ENCODE peak calls at places on chromosomes 1 and 21, in ten cellular contexts. A is choroid plexus epithelial cell; D is GM12865; X is endodermal cell; W is cardiac muscle cell; K is neural progenitor cell; F is CD8-positive, alpha-beta memory T cell; Y is MM.1S; G is heart left ventricle; B is right lobe of liver. I is an unnamed sample.

GRCh38 chr21:40269239-40269638 is 402.0 kb downstream of the PCP4 start:
- DNase-seq in A (no peak), D (no peak), X (no peak), W (no peak), K (no peak), F (no peak), Y (no peak), G (no peak), B (no peak), I (no peak)

GRCh38 chr1:241586905-241587532 is 53.1 kb downstream of the CHML start:
- DNase-seq in A (no peak), D (no peak), X (no peak), W (no peak), K (no peak), F (no peak), Y (no peak), G (no peak), B (no peak), I (no peak)

GRCh38 chr1:197869502-197869890 is 32.9 kb upstream of the C1orf53 start:
- DNase-seq in A (no peak), D (no peak), X (no peak), W (no peak), K (no peak), F (no peak), Y (no peak), G (no peak), B (no peak), I (no peak)

GRCh38 chr1:171219751-171220385 is 28.4 kb upstream of the FMO1 start:
- DNase-seq in A (peak), D (no peak), X (peak), W (peak), K (peak), F (no peak), Y (no peak), G (no peak), B (no peak), I (no peak)

GRCh38 chr1:105483436-105483835 is 1573.0 kb upstream of the PRMT6 start:
- DNase-seq in A (no peak), D (no peak), X (no peak), W (no peak), K (no peak), F (no peak), Y (no peak), G (no peak), B (no peak), I (no peak)

GRCh38 chr1:205435904-205436573 is 14.2 kb upstream of the LEMD1 start:
- DNase-seq in A (no peak), D (no peak), X (peak), W (no peak), K (peak), F (no peak), Y (no peak), G (no peak), B (no peak), I (no peak)

GRCh38 chr1:31572323-31573104 is 3.8 kb upstream of the TINAGL1 start:
- DNase-seq in A (peak), D (no peak), X (no peak), W (peak), K (no peak), F (no peak), Y (no peak), G (no peak), B (no peak), I (no peak)

GRCh38 chr1:28983509-28984310 is 69.3 kb downstream of the EPB41 start:
- DNase-seq in A (no peak), D (peak), X (peak), W (no peak), K (peak), F (no peak), Y (no peak), G (peak), B (peak), I (peak)

GRCh38 chr1:18077657-18078215 is 29.9 kb upstream of the IGSF21 start:
- DNase-seq in A (no peak), D (no peak), X (no peak), W (no peak), K (no peak), F (no peak), Y (no peak), G (no peak), B (no peak), I (no peak)

GRCh38 chr21:44890338-44890931 is 16.9 kb upstream of the PTTG1IP start:
- DNase-seq in A (no peak), D (no peak), X (no peak), W (no peak), K (no peak), F (no peak), Y (no peak), G (peak), B (no peak), I (peak)

GRCh38 chr1:7046314-7046713 is 261.1 kb downstream of the CAMTA1 start:
- DNase-seq in A (peak), D (no peak), X (peak), W (peak), K (peak), F (no peak), Y (no peak), G (peak), B (no peak), I (no peak)

GRCh38 chr1:77557053-77557452 is 125.4 kb downstream of the ZZZ3 start:
- DNase-seq in A (no peak), D (no peak), X (no peak), W (no peak), K (no peak), F (no peak), Y (no peak), G (no peak), B (no peak), I (no peak)

GRCh38 chr1:94951056-94951455 is 24.1 kb upstream of the CNN3 start:
- DNase-seq in A (no peak), D (no peak), X (no peak), W (no peak), K (no peak), F (no peak), Y (no peak), G (no peak), B (no peak), I (no peak)

GRCh38 chr1:47024138-47024856 is 828 bp downstream of the CYP4X1 start:
- DNase-seq in A (peak), D (no peak), X (no peak), W (peak), K (peak), F (no peak), Y (no peak), G (no peak), B (no peak), I (no peak)
- H3K4me3 ChIP-seq in A (peak), D (no peak), X (peak), W (peak), K (peak), F (no peak), Y (no peak), G (peak), B (no peak), I (peak)

GRCh38 chr1:210915890-210916507 is 217.9 kb downstream of the KCNH1 start:
- DNase-seq in A (no peak), D (no peak), X (no peak), W (no peak), K (no peak), F (no peak), Y (no peak), G (no peak), B (no peak), I (no peak)
- H3K4me3 ChIP-seq in A (no peak), D (no peak), X (no peak), W (no peak), K (no peak), F (no peak), Y (no peak), G (no peak), B (no peak), I (no peak)

GRCh38 chr21:28745131-28746055 is 247.3 kb downstream of the LTN1 start:
- DNase-seq in A (peak), D (peak), X (peak), W (peak), K (peak), F (peak), Y (peak), G (peak), B (peak), I (peak)
- H3K4me3 ChIP-seq in A (peak), D (peak), X (no peak), W (no peak), K (peak), F (peak), Y (peak), G (peak), B (peak), I (peak)

GRCh38 chr1:193123751-193124150 is 1.9 kb downstream of the CDC73 start:
- DNase-seq in A (no peak), D (no peak), X (no peak), W (no peak), K (no peak), F (no peak), Y (no peak), G (no peak), B (no peak), I (no peak)
- H3K4me3 ChIP-seq in A (peak), D (peak), X (peak), W (peak), K (peak), F (peak), Y (peak), G (peak), B (no peak), I (no peak)

GRCh38 chr1:246695666-246696065 is 28.5 kb upstream of the SCCPDH start:
- DNase-seq in A (no peak), D (no peak), X (no peak), W (no peak), K (no peak), F (no peak), Y (no peak), G (no peak), B (no peak), I (no peak)

GRCh38 chr1:246695136-246695535 is 29.1 kb upstream of the SCCPDH start:
- DNase-seq in A (no peak), D (no peak), X (no peak), W (no peak), K (no peak), F (no peak), Y (no peak), G (no peak), B (no peak), I (no peak)

GRCh38 chr1:246703581-246703980 is 20.6 kb upstream of the SCCPDH start:
- DNase-seq in A (peak), D (no peak), X (no peak), W (no peak), K (no peak), F (no peak), Y (no peak), G (no peak), B (no peak), I (no peak)

GRCh38 chr1:246698466-246699094 is 25.6 kb upstream of the SCCPDH start:
- DNase-seq in A (no peak), D (no peak), X (no peak), W (no peak), K (no peak), F (no peak), Y (no peak), G (no peak), B (no peak), I (no peak)

DNA sequence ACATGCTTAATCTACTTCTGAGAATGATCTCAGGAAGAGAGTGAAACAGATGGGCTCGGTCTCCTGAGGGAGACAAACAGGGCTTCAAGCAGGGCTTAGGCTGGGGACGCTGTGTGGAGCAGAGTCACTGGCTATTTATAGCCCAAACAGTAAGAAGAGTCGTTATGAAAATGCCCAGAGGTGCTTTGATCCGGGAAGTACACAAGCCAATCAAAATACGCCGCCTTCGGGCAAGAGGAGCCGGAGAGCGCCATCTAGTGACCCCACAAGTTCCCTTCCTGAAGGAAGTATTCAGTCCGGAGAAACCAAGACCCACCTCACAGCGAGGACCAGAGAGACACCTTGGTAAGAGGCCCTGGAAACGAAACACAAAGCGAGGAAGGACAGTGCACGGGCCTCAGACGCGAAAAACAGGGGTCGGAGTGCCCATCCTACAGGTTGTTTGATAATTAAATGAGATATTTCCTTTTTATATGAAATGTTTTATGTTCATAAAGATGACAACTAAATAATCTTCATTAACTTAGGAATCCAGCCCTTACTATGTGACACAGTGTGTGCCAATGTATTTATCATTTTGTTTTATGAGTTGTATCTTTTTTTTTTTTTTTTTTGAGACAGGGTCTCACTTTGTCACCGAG is 25.0 kb upstream of the SCCPDH start:
- DNase-seq in A (peak), D (peak), X (peak), W (peak), K (peak), F (peak), Y (peak), G (peak), B (peak), I (peak)
- H3K4me3 ChIP-seq in A (peak), D (peak), X (no peak), W (no peak), K (peak), F (peak), Y (peak), G (peak), B (no peak), I (peak)

GRCh38 chr1:54764132-54764921 is at the start of gene PARS2:
- DNase-seq in A (peak), D (peak), X (peak), W (peak), K (peak), F (peak), Y (peak), G (peak), B (peak), I (peak)

GRCh38 chr1:54767526-54767925 is 3.2 kb upstream of the PARS2 start:
- DNase-seq in A (no peak), D (no peak), X (no peak), W (no peak), K (no peak), F (no peak), Y (no peak), G (no peak), B (no peak), I (no peak)

GRCh38 chr1:54766726-54767125 is 2.4 kb upstream of the PARS2 start:
- DNase-seq in A (no peak), D (no peak), X (no peak), W (no peak), K (no peak), F (no peak), Y (no peak), G (no peak), B (no peak), I (no peak)

GRCh38 chr1:54764922-54765561 is 719 bp upstream of the PARS2 start:
- DNase-seq in A (no peak), D (no peak), X (no peak), W (no peak), K (no peak), F (no peak), Y (no peak), G (no peak), B (no peak), I (no peak)

DNA sequence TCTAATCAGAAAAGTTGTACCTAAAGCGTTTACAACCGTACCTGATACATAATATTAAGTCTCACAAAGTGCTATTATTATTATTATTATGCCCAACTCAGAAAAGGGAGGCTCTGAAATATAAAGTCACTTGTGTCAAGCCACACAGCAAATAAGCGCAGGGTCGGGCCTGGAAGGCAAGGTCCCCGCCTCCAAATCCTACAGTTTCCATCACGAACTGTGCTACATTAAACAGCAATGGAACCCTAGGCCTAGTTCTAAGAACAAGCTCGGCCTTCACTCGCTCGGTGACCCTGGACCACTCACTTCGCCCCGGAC is 550 bp downstream of the PARS2 start:
- DNase-seq in A (peak), D (no peak), X (no peak), W (no peak), K (no peak), F (no peak), Y (peak), G (no peak), B (no peak), I (no peak)
- H3K4me3 ChIP-seq in A (peak), D (peak), X (peak), W (peak), K (peak), F (peak), Y (peak), G (peak), B (peak), I (peak)

GRCh38 chr1:167499106-167499505 is 19.2 kb downstream of the CD247 start:
- DNase-seq in A (no peak), D (no peak), X (no peak), W (no peak), K (no peak), F (no peak), Y (peak), G (no peak), B (no peak), I (no peak)
- H3K4me3 ChIP-seq in A (no peak), D (no peak), X (no peak), W (no peak), K (no peak), F (no peak), Y (no peak), G (no peak), B (no peak), I (no peak)

GRCh38 chr1:33428661-33429060 is 2.2 kb downstream of the PHC2 start:
- DNase-seq in A (no peak), D (no peak), X (no peak), W (no peak), K (no peak), F (no peak), Y (no peak), G (no peak), B (no peak), I (no peak)

GRCh38 chr1:33426906-33427305 is 4.0 kb downstream of the PHC2 start:
- DNase-seq in A (no peak), D (no peak), X (no peak), W (no peak), K (no peak), F (no peak), Y (no peak), G (no peak), B (no peak), I (no peak)

GRCh38 chr1:33429846-33430750 is 797 bp downstream of the PHC2 start:
- DNase-seq in A (peak), D (peak), X (no peak), W (peak), K (peak), F (no peak), Y (peak), G (peak), B (peak), I (peak)

GRCh38 chr1:33430751-33431593 is at the start of gene PHC2:
- DNase-seq in A (peak), D (peak), X (peak), W (peak), K (peak), F (peak), Y (peak), G (peak), B (peak), I (peak)

DNA sequence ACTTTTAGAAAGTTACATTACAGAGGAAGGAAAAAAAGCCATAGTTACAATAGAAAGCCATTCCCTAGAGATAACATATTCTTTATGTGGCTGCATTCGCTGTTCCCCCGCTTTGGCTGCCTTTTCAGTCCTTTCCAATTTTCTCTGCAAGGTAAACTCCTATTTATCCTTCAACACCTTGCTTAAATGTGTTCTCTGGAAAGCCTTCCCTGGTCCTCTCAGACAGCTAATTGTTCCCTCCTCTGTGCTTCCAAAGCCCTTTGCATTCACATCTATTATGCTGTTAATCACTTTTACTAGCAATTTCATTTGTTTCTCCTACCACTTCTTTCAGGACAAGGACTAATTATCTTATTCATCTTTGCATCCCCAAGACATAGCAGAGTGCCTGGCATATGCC is 1.6 kb downstream of the PHC2 start:
- DNase-seq in A (no peak), D (no peak), X (no peak), W (no peak), K (peak), F (no peak), Y (no peak), G (no peak), B (no peak), I (no peak)
- H3K4me3 ChIP-seq in A (peak), D (no peak), X (peak), W (no peak), K (peak), F (no peak), Y (no peak), G (peak), B (no peak), I (no peak)

GRCh38 chr1:93306920-93307319 is 38.8 kb upstream of the DR1 start:
- DNase-seq in A (no peak), D (no peak), X (no peak), W (no peak), K (no peak), F (no peak), Y (no peak), G (no peak), B (no peak), I (no peak)
- H3K4me3 ChIP-seq in A (no peak), D (no peak), X (no peak), W (no peak), K (no peak), F (no peak), Y (no peak), G (no peak), B (no peak), I (no peak)

I was measured in left lung.